ENCODE peak calls at places on chromosomes 16 and 17, in eight cellular contexts. One of them, this sample, is unnamed.

GRCh38 chr17:69573396-69573795 is 158.9 kb downstream of the MAP2K6 start:
- DNase-seq in tibial nerve: no peak
- DNase-seq in right lobe of liver: no peak
- DNase-seq in lower lobe of right lung: no peak
- DNase-seq in adrenal gland: no peak
- DNase-seq in A549: no peak
- DNase-seq in PC-3: no peak
- DNase-seq in thoracic aorta: no peak
- DNase-seq in this sample: no peak

GRCh38 chr16:47928008-47928407 is 227.8 kb downstream of the ABCC12 start:
- DNase-seq in thoracic aorta: no peak
- DNase-seq in lower lobe of right lung: no peak
- DNase-seq in tibial nerve: no peak
- DNase-seq in A549: peak; percentile 45
- DNase-seq in right lobe of liver: no peak
- DNase-seq in PC-3: peak; percentile 11
- DNase-seq in adrenal gland: no peak
- DNase-seq in this sample: no peak

GRCh38 chr17:32914181-32914580 is 13.8 kb upstream of the TMEM98 start:
- DNase-seq in PC-3: no peak
- DNase-seq in thoracic aorta: no peak
- DNase-seq in lower lobe of right lung: no peak
- DNase-seq in right lobe of liver: no peak
- DNase-seq in adrenal gland: no peak
- DNase-seq in A549: no peak
- DNase-seq in tibial nerve: no peak
- DNase-seq in this sample: no peak

GRCh38 chr17:67575325-67575724 is 142.4 kb upstream of the NOL11 start:
- DNase-seq in tibial nerve: no peak
- DNase-seq in lower lobe of right lung: no peak
- DNase-seq in PC-3: no peak
- DNase-seq in adrenal gland: no peak
- DNase-seq in A549: no peak
- DNase-seq in thoracic aorta: no peak
- DNase-seq in right lobe of liver: no peak
- DNase-seq in this sample: no peak

GRCh38 chr16:17994027-17994426 is 342.5 kb downstream of the NPIPA8 start:
- DNase-seq in thoracic aorta: no peak
- DNase-seq in PC-3: no peak
- DNase-seq in right lobe of liver: no peak
- DNase-seq in lower lobe of right lung: no peak
- DNase-seq in adrenal gland: no peak
- DNase-seq in tibial nerve: no peak
- DNase-seq in A549: no peak
- DNase-seq in this sample: no peak

GRCh38 chr17:78176548-78177025 is 8.2 kb downstream of the SYNGR2 start:
- DNase-seq in thoracic aorta: no peak
- DNase-seq in lower lobe of right lung: peak; percentile 90
- DNase-seq in PC-3: peak; percentile 44
- DNase-seq in adrenal gland: peak; percentile 73
- DNase-seq in tibial nerve: peak; percentile 56
- DNase-seq in A549: peak; percentile 76
- DNase-seq in right lobe of liver: peak; percentile 75
- DNase-seq in this sample: no peak

GRCh38 chr17:64212122-64212521 is 50.9 kb downstream of the TEX2 start:
- DNase-seq in tibial nerve: no peak
- DNase-seq in right lobe of liver: no peak
- DNase-seq in thoracic aorta: no peak
- DNase-seq in lower lobe of right lung: no peak
- DNase-seq in PC-3: no peak
- DNase-seq in adrenal gland: no peak
- DNase-seq in A549: no peak
- DNase-seq in this sample: no peak

GRCh38 chr16:21097151-21097550 is 53.5 kb downstream of the DNAH3 start:
- DNase-seq in lower lobe of right lung: no peak
- DNase-seq in tibial nerve: no peak
- DNase-seq in PC-3: no peak
- DNase-seq in A549: no peak
- DNase-seq in thoracic aorta: no peak
- DNase-seq in right lobe of liver: no peak
- DNase-seq in adrenal gland: no peak
- DNase-seq in this sample: no peak

GRCh38 chr16:24152826-24153225 is 103.3 kb upstream of the CACNG3 start:
- DNase-seq in PC-3: no peak
- DNase-seq in A549: no peak
- DNase-seq in right lobe of liver: no peak
- DNase-seq in tibial nerve: no peak
- DNase-seq in lower lobe of right lung: no peak
- DNase-seq in thoracic aorta: no peak
- DNase-seq in adrenal gland: no peak
- DNase-seq in this sample: no peak

GRCh38 chr16:57647136-57647875 is 18.9 kb downstream of the ADGRG1 start:
- DNase-seq in tibial nerve: no peak
- DNase-seq in lower lobe of right lung: no peak
- DNase-seq in right lobe of liver: no peak
- DNase-seq in A549: no peak
- DNase-seq in thoracic aorta: no peak
- DNase-seq in adrenal gland: no peak
- DNase-seq in PC-3: peak; percentile 21
- DNase-seq in this sample: no peak

GRCh38 chr17:70100983-70101382 is 26.0 kb downstream of the KCNJ16 start:
- DNase-seq in thoracic aorta: no peak
- DNase-seq in PC-3: peak; percentile 29
- DNase-seq in tibial nerve: no peak
- DNase-seq in adrenal gland: no peak
- DNase-seq in right lobe of liver: no peak
- DNase-seq in lower lobe of right lung: no peak
- DNase-seq in A549: peak; percentile 9
- DNase-seq in this sample: no peak

GRCh38 chr16:3625911-3626732 is 14.7 kb upstream of the SLX4 start:
- DNase-seq in thoracic aorta: no peak
- DNase-seq in A549: no peak
- DNase-seq in adrenal gland: no peak
- DNase-seq in PC-3: no peak
- DNase-seq in right lobe of liver: peak; percentile 13
- DNase-seq in tibial nerve: no peak
- DNase-seq in lower lobe of right lung: no peak
- DNase-seq in this sample: no peak

GRCh38 chr16:49585143-49585542 is 211.5 kb downstream of the C16orf78 start:
- DNase-seq in PC-3: no peak
- DNase-seq in right lobe of liver: no peak
- DNase-seq in lower lobe of right lung: no peak
- DNase-seq in A549: no peak
- DNase-seq in thoracic aorta: no peak
- DNase-seq in adrenal gland: no peak
- DNase-seq in tibial nerve: no peak
- DNase-seq in this sample: no peak
- TF ChIP-seq CTCF in PC-3: no peak
- TF ChIP-seq CTCF in right lobe of liver: no peak
- TF ChIP-seq CTCF in lower lobe of right lung: no peak
- TF ChIP-seq CTCF in A549: no peak
- TF ChIP-seq CTCF in thoracic aorta: no peak
- TF ChIP-seq CTCF in adrenal gland: no peak
- TF ChIP-seq CTCF in tibial nerve: no peak
- TF ChIP-seq CTCF in this sample: no peak

DNA sequence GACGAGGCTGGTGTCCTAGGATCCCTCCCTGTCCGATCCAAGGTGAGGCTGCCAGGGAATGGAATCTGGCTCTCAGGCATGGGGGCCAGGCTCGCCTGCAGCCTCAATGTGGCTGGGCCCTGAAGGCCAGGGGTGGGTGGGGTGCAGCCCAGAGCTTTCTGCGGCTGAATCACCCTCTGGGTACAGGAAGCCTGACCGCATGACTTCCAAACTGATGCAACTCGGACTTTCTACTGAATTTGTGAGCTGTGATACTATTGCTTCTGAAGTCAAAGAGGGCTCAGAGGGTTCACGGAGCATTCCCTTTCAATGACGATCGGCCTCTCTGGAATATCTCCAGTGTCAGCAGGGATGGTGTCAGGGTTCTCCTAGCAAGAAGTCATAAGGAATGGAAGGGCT is 123.7 kb downstream of the METRNL start:
- DNase-seq in PC-3: no peak
- DNase-seq in adrenal gland: no peak
- DNase-seq in thoracic aorta: peak; percentile 12
- DNase-seq in A549: no peak
- DNase-seq in tibial nerve: peak; percentile 65
- DNase-seq in right lobe of liver: peak; percentile 61
- DNase-seq in lower lobe of right lung: peak; percentile 82
- DNase-seq in this sample: peak; percentile 47
- H3K9me3 ChIP-seq in PC-3: no peaks in the 10 kb centered on the region
- H3K9me3 ChIP-seq in adrenal gland: no peaks in the 10 kb centered on the region
- H3K9me3 ChIP-seq in thoracic aorta: no peaks in the 10 kb centered on the region
- H3K9me3 ChIP-seq in A549: no peaks in the 10 kb centered on the region
- H3K9me3 ChIP-seq in tibial nerve: no peaks in the 10 kb centered on the region
- H3K9me3 ChIP-seq in right lobe of liver: no peaks in the 10 kb centered on the region
- H3K9me3 ChIP-seq in lower lobe of right lung: no peaks in the 10 kb centered on the region
- H3K9me3 ChIP-seq in this sample: no peaks in the 10 kb centered on the region

GRCh38 chr16:89691231-89691985 is 4.9 kb downstream of the CDK10 start:
- DNase-seq in tibial nerve: no peak
- DNase-seq in lower lobe of right lung: no peak
- DNase-seq in PC-3: no peak
- DNase-seq in right lobe of liver: no peak
- DNase-seq in A549: no peak
- DNase-seq in adrenal gland: no peak
- DNase-seq in thoracic aorta: no peak
- DNase-seq in this sample: no peak
- TF ChIP-seq CTCF in tibial nerve: no peak
- TF ChIP-seq CTCF in lower lobe of right lung: no peak
- TF ChIP-seq CTCF in PC-3: no peak
- TF ChIP-seq CTCF in right lobe of liver: no peak
- TF ChIP-seq CTCF in A549: no peak
- TF ChIP-seq CTCF in adrenal gland: no peak
- TF ChIP-seq CTCF in thoracic aorta: no peak
- TF ChIP-seq CTCF in this sample: no peak

GRCh38 chr17:5181509-5182305 is 10.0 kb downstream of the ZNF594 start:
- DNase-seq in thoracic aorta: no peak
- DNase-seq in lower lobe of right lung: no peak
- DNase-seq in A549: no peak
- DNase-seq in right lobe of liver: no peak
- DNase-seq in adrenal gland: no peak
- DNase-seq in PC-3: no peak
- DNase-seq in tibial nerve: no peak
- DNase-seq in this sample: no peak
- H3K9me3 ChIP-seq in thoracic aorta: peaks cover 98% of the 10 kb centered on the region
- H3K9me3 ChIP-seq in lower lobe of right lung: peaks cover 100% of the 10 kb centered on the region
- H3K9me3 ChIP-seq in A549: peaks cover 100% of the 10 kb centered on the region
- H3K9me3 ChIP-seq in right lobe of liver: peaks cover 6% of the 10 kb centered on the region
- H3K9me3 ChIP-seq in adrenal gland: peaks cover 97% of the 10 kb centered on the region
- H3K9me3 ChIP-seq in PC-3: peaks cover 38% of the 10 kb centered on the region
- H3K9me3 ChIP-seq in tibial nerve: peaks cover 100% of the 10 kb centered on the region
- H3K9me3 ChIP-seq in this sample: peaks cover 67% of the 10 kb centered on the region

GRCh38 chr16:50610331-50611262 is 62.4 kb downstream of the NKD1 start:
- DNase-seq in right lobe of liver: no peak
- DNase-seq in thoracic aorta: no peak
- DNase-seq in tibial nerve: no peak
- DNase-seq in lower lobe of right lung: no peak
- DNase-seq in A549: no peak
- DNase-seq in PC-3: no peak
- DNase-seq in adrenal gland: no peak
- DNase-seq in this sample: no peak
- TF ChIP-seq CTCF in right lobe of liver: no peak
- TF ChIP-seq CTCF in thoracic aorta: no peak
- TF ChIP-seq CTCF in tibial nerve: no peak
- TF ChIP-seq CTCF in lower lobe of right lung: no peak
- TF ChIP-seq CTCF in A549: no peak
- TF ChIP-seq CTCF in PC-3: no peak
- TF ChIP-seq CTCF in adrenal gland: no peak
- TF ChIP-seq CTCF in this sample: no peak

DNA sequence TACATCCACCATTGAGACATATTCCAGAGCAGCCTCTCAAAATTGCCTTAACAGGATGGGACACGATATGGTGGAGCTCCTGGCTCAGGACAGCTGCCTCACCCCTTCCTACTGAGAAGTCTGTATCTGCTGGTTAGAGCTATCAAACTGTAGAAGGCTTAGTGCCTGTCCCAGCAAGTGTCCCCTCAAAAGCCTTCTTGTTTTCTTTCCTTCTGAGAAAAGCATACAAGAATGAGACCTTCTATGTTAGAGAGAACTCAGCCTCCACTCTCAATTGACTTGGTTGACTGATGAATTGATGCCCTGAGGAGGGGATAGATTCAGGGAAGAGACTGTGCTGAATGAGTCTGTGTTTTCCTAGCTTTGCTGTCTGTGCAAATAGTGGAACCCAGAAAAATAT is 2020.9 kb downstream of the TP53TG3F start:
- DNase-seq in right lobe of liver: no peak
- DNase-seq in tibial nerve: no peak
- DNase-seq in A549: no peak
- DNase-seq in thoracic aorta: no peak
- DNase-seq in adrenal gland: no peak
- DNase-seq in lower lobe of right lung: no peak
- DNase-seq in PC-3: no peak
- DNase-seq in this sample: no peak
- H3K9me3 ChIP-seq in right lobe of liver: no peaks in the 10 kb centered on the region
- H3K9me3 ChIP-seq in tibial nerve: peaks cover 6% of the 10 kb centered on the region
- H3K9me3 ChIP-seq in A549: no peaks in the 10 kb centered on the region
- H3K9me3 ChIP-seq in thoracic aorta: no peaks in the 10 kb centered on the region
- H3K9me3 ChIP-seq in adrenal gland: no peaks in the 10 kb centered on the region
- H3K9me3 ChIP-seq in lower lobe of right lung: no peaks in the 10 kb centered on the region
- H3K9me3 ChIP-seq in PC-3: no peaks in the 10 kb centered on the region
- H3K9me3 ChIP-seq in this sample: no peaks in the 10 kb centered on the region

GRCh38 chr16:13898233-13898632 is 21.7 kb upstream of the ERCC4 start:
- DNase-seq in tibial nerve: no peak
- DNase-seq in A549: no peak
- DNase-seq in right lobe of liver: no peak
- DNase-seq in lower lobe of right lung: no peak
- DNase-seq in thoracic aorta: no peak
- DNase-seq in adrenal gland: no peak
- DNase-seq in PC-3: no peak
- DNase-seq in this sample: no peak

GRCh38 chr16:13897806-13898205 is 22.1 kb upstream of the ERCC4 start:
- DNase-seq in adrenal gland: no peak
- DNase-seq in A549: no peak
- DNase-seq in lower lobe of right lung: no peak
- DNase-seq in PC-3: no peak
- DNase-seq in tibial nerve: no peak
- DNase-seq in right lobe of liver: no peak
- DNase-seq in thoracic aorta: no peak
- DNase-seq in this sample: no peak

GRCh38 chr16:13892301-13892700 is 27.7 kb upstream of the ERCC4 start:
- DNase-seq in thoracic aorta: no peak
- DNase-seq in PC-3: no peak
- DNase-seq in right lobe of liver: peak; percentile 81
- DNase-seq in adrenal gland: no peak
- DNase-seq in A549: no peak
- DNase-seq in tibial nerve: no peak
- DNase-seq in lower lobe of right lung: no peak
- DNase-seq in this sample: no peak

GRCh38 chr16:13895516-13895915 is 24.4 kb upstream of the ERCC4 start:
- DNase-seq in PC-3: no peak
- DNase-seq in lower lobe of right lung: no peak
- DNase-seq in adrenal gland: no peak
- DNase-seq in A549: no peak
- DNase-seq in thoracic aorta: no peak
- DNase-seq in right lobe of liver: no peak
- DNase-seq in tibial nerve: no peak
- DNase-seq in this sample: no peak

GRCh38 chr16:13896543-13897182 is 23.3 kb upstream of the ERCC4 start:
- DNase-seq in thoracic aorta: no peak
- DNase-seq in adrenal gland: no peak
- DNase-seq in lower lobe of right lung: no peak
- DNase-seq in PC-3: peak; percentile 41
- DNase-seq in right lobe of liver: no peak
- DNase-seq in A549: peak; percentile 32
- DNase-seq in tibial nerve: no peak
- DNase-seq in this sample: no peak
- TF ChIP-seq CTCF in thoracic aorta: no peak
- TF ChIP-seq CTCF in adrenal gland: no peak
- TF ChIP-seq CTCF in lower lobe of right lung: no peak
- TF ChIP-seq CTCF in PC-3: peak; percentile 65
- TF ChIP-seq CTCF in right lobe of liver: peak; percentile 8
- TF ChIP-seq CTCF in A549: peak; percentile 33
- TF ChIP-seq CTCF in tibial nerve: no peak
- TF ChIP-seq CTCF in this sample: peak; percentile 34